ENCODE peak calls at places on chromosomes 1 and 21, in eight cellular contexts. W, F, J, B, Y, Q, N and K are unnamed samples.

GRCh38 chr1:179016694-179017382 is 8.9 kb upstream of the FAM20B start:
- DNase-seq in W (no peak), F (no peak), J (peak; percentile 88), B (peak; percentile 87), Y (peak; percentile 89), Q (peak; percentile 65), N (peak; percentile 85), K (peak; percentile 99)

GRCh38 chr1:171152533-171152932 is 32.6 kb upstream of the FMO2 start:
- DNase-seq in W (no peak), F (no peak), J (no peak), B (no peak), Y (no peak), Q (no peak), N (no peak), K (no peak)

GRCh38 chr1:153070243-153070642 is 1.2 kb downstream of the SPRR2B start:
- DNase-seq in W (no peak), F (no peak), J (no peak), B (no peak), Y (no peak), Q (no peak), N (no peak), K (no peak)

GRCh38 chr21:32459972-32460371 is 47.5 kb downstream of the EVA1C start:
- DNase-seq in W (no peak), F (no peak), J (no peak), B (no peak), Y (peak; percentile 50), Q (no peak), N (no peak), K (no peak)

GRCh38 chr1:18344755-18345154 is 136.0 kb upstream of the KLHDC7A start:
- DNase-seq in W (no peak), F (peak; percentile 55), J (no peak), B (peak; percentile 67), Y (no peak), Q (no peak), N (no peak), K (no peak)

GRCh38 chr21:35563885-35564451 is 496.4 kb downstream of the SETD4 start:
- DNase-seq in W (no peak), F (no peak), J (peak; percentile 75), B (peak; percentile 94), Y (peak; percentile 82), Q (peak; percentile 26), N (peak; percentile 18), K (peak; percentile 22)

GRCh38 chr1:183993132-183993531 is 44.4 kb downstream of the COLGALT2 start:
- DNase-seq in W (no peak), F (no peak), J (no peak), B (no peak), Y (no peak), Q (no peak), N (no peak), K (no peak)

GRCh38 chr21:16124397-16125130 is 394.8 kb downstream of the USP25 start:
- DNase-seq in W (no peak), F (no peak), J (no peak), B (no peak), Y (peak; percentile 49), Q (no peak), N (no peak), K (no peak)

GRCh38 chr1:245768596-245768995 is 613.8 kb downstream of the KIF26B start:
- DNase-seq in W (no peak), F (no peak), J (no peak), B (no peak), Y (no peak), Q (no peak), N (no peak), K (no peak)

GRCh38 chr1:238176441-238176840 is 285.7 kb upstream of the ZP4 start:
- DNase-seq in W (no peak), F (no peak), J (no peak), B (no peak), Y (no peak), Q (no peak), N (no peak), K (no peak)

GRCh38 chr21:36699026-36699545 is at the start of gene SIM2:
- DNase-seq in W (no peak), F (no peak), J (peak; percentile 28), B (no peak), Y (no peak), Q (no peak), N (no peak), K (no peak)